ENCODE peak calls at places on chromosome 7, in four cellular contexts. One of them, this sample, is unnamed.

GRCh38 chr7:44368885-44369284 is 43.5 kb upstream of the CAMK2B start:
- DNase-seq in AG04449: no peak
- DNase-seq in COR-L47: no peak
- DNase-seq in NB4: no peak
- DNase-seq in this sample: no peak

GRCh38 chr7:126488043-126488442 is 764.7 kb downstream of the GRM8 start:
- DNase-seq in AG04449: no peak
- DNase-seq in COR-L47: no peak
- DNase-seq in NB4: no peak
- DNase-seq in this sample: no peak

GRCh38 chr7:158541330-158542010 is 46.2 kb downstream of the PTPRN2 start:
- DNase-seq in AG04449: no peak
- DNase-seq in COR-L47: no peak
- DNase-seq in NB4: peak
- DNase-seq in this sample: no peak

GRCh38 chr7:76201732-76202665 is at the start of gene SRRM3:
- DNase-seq in AG04449: peak
- DNase-seq in COR-L47: peak
- DNase-seq in NB4: peak
- DNase-seq in this sample: peak

GRCh38 chr7:106216517-106217088 is 68.2 kb downstream of the NAMPT start:
- DNase-seq in AG04449: peak
- DNase-seq in COR-L47: no peak
- DNase-seq in NB4: no peak
- DNase-seq in this sample: peak

GRCh38 chr7:107945332-107945731 is 54.3 kb downstream of the DLD start:
- DNase-seq in AG04449: no peak
- DNase-seq in COR-L47: no peak
- DNase-seq in NB4: no peak
- DNase-seq in this sample: no peak

GRCh38 chr7:42315631-42316030 is 78.6 kb upstream of the GLI3 start:
- DNase-seq in AG04449: no peak
- DNase-seq in COR-L47: no peak
- DNase-seq in NB4: no peak
- DNase-seq in this sample: peak

GRCh38 chr7:68336534-68336933 is 1261.7 kb upstream of the AUTS2 start:
- DNase-seq in AG04449: no peak
- DNase-seq in COR-L47: no peak
- DNase-seq in NB4: no peak
- DNase-seq in this sample: no peak

GRCh38 chr7:23471090-23471859 is 984 bp upstream of the IGF2BP3 start:
- DNase-seq in AG04449: no peak
- DNase-seq in COR-L47: peak
- DNase-seq in NB4: peak
- DNase-seq in this sample: no peak

GRCh38 chr7:130966246-130967009 is 232.4 kb upstream of the KLF14 start:
- DNase-seq in AG04449: peak
- DNase-seq in COR-L47: no peak
- DNase-seq in NB4: no peak
- DNase-seq in this sample: no peak

GRCh38 chr7:78489851-78490250 is 691.3 kb downstream of the PHTF2 start:
- DNase-seq in AG04449: no peak
- DNase-seq in COR-L47: no peak
- DNase-seq in NB4: no peak
- DNase-seq in this sample: peak

GRCh38 chr7:143499743-143500348 is 22.2 kb downstream of the TAS2R41 start:
- DNase-seq in AG04449: no peak
- DNase-seq in COR-L47: no peak
- DNase-seq in NB4: no peak
- DNase-seq in this sample: no peak

GRCh38 chr7:150848111-150848510 is 4.2 kb upstream of the AOC1 start:
- DNase-seq in AG04449: no peak
- DNase-seq in COR-L47: no peak
- DNase-seq in NB4: peak
- DNase-seq in this sample: no peak

GRCh38 chr7:8433477-8434289 is at the start of gene NXPH1:
- DNase-seq in AG04449: no peak
- DNase-seq in COR-L47: peak
- DNase-seq in NB4: no peak
- DNase-seq in this sample: no peak

GRCh38 chr7:27182285-27182827 is 2.7 kb downstream of the HOXA11 start:
- DNase-seq in AG04449: no peak
- DNase-seq in COR-L47: peak
- DNase-seq in NB4: no peak
- DNase-seq in this sample: no peak